ENCODE peak calls at places on chromosomes 12 and 14, in six cellular contexts. R, Q, X, K, W and E are unnamed samples.

GRCh38 chr12:89212339-89212771 is 139.9 kb downstream of the DUSP6 start:
- DNase-seq in R (no peak), Q (no peak), X (no peak), K (no peak), W (no peak), E (peak; percentile 31)

GRCh38 chr14:100017578-100017977 is 47.6 kb upstream of the EVL start:
- DNase-seq in R (peak; percentile 87), Q (no peak), X (no peak), K (no peak), W (no peak), E (no peak)

GRCh38 chr14:99136401-99136800 is 135.6 kb downstream of the BCL11B start:
- DNase-seq in R (no peak), Q (no peak), X (no peak), K (no peak), W (no peak), E (no peak)

GRCh38 chr12:38160318-38161122 is 156.1 kb upstream of the ALG10B start:
- DNase-seq in R (no peak), Q (no peak), X (no peak), K (no peak), W (no peak), E (no peak)

GRCh38 chr14:88002421-88002820 is 2.5 kb upstream of the GPR65 start:
- DNase-seq in R (no peak), Q (no peak), X (no peak), K (no peak), W (no peak), E (no peak)

GRCh38 chr14:25050494-25051170 is 685 bp upstream of the STXBP6 start:
- DNase-seq in R (peak; percentile 83), Q (no peak), X (no peak), K (no peak), W (peak; percentile 57), E (no peak)

GRCh38 chr12:42468341-42468821 is 121.2 kb downstream of the PRICKLE1 start:
- DNase-seq in R (peak; percentile 46), Q (no peak), X (no peak), K (no peak), W (no peak), E (peak; percentile 35)

GRCh38 chr14:88189840-88190191 is 133.3 kb downstream of the KCNK10 start:
- DNase-seq in R (no peak), Q (no peak), X (no peak), K (no peak), W (no peak), E (no peak)

GRCh38 chr12:119115296-119115905 is 63.3 kb upstream of the HSPB8 start:
- DNase-seq in R (peak; percentile 10), Q (peak; percentile 55), X (peak; percentile 5), K (peak; percentile 41), W (peak; percentile 76), E (no peak)

GRCh38 chr12:12926571-12927071 is 25.3 kb downstream of the GPRC5D start:
- DNase-seq in R (peak; percentile 33), Q (no peak), X (no peak), K (no peak), W (no peak), E (no peak)
- H3K4me3 ChIP-seq in R (no peak overlapping the region), Q (no peak overlapping the region), X (no peak overlapping the region), K (peak overlapping the region; percentile 41), W (no peak overlapping the region), E (peak overlapping the region; percentile 68)

GRCh38 chr12:113462880-113463745 is 8.6 kb downstream of the LHX5 start:
- DNase-seq in R (no peak), Q (no peak), X (no peak), K (no peak), W (peak; percentile 71), E (no peak)

GRCh38 chr12:113463746-113464743 is 7.6 kb downstream of the LHX5 start:
- DNase-seq in R (no peak), Q (no peak), X (no peak), K (no peak), W (peak; percentile 57), E (no peak)

GRCh38 chr12:113466770-113467153 is 4.9 kb downstream of the LHX5 start:
- DNase-seq in R (no peak), Q (no peak), X (no peak), K (no peak), W (no peak), E (no peak)

GRCh38 chr12:113465808-113466769 is 5.6 kb downstream of the LHX5 start:
- DNase-seq in R (no peak), Q (no peak), X (no peak), K (no peak), W (peak; percentile 67), E (no peak)

DNA sequence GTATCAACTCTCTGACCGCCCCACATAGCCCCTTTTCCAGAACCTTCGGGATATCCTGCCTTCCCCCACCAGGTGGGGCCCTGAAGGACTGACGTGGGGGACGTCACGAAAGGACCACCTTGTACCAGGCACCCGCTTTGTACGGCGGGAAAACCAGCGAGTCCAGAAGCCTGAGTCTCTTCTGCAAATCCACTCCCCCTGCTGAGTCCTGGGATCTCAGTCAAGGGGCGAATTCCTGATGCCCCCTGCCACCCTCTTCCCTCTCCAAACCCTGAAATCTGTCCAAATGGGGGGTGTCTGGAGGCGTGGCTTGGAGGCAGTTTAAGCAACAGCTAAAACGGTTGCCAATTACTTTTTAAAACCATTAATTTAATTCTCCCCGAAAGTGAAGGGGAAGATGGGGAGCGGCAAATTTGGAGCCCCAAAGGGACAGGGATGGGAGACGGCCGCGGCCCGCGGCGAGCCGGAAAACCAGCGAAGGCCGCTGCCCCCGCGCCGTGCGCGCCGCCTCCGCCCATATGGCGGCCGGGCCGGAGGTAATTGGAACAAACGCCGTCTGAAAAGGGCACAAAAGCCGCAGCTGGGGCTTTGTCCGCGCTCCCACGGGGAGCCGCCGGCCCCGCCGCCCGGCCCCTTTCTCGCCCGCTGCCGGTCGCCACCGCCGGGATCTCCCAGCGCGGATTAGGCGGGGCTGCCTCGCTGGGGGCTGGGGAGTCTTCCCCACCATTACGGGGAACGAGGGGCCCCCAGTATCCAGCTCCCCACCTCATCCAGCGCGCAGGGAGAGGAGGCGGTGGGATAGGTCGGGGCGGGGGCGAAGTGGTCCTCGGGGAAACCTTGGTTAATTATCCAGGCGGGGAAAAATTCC is 6.6 kb downstream of the LHX5 start:
- DNase-seq in R (no peak), Q (no peak), X (no peak), K (no peak), W (peak; percentile 96), E (no peak)
- H3K4me3 ChIP-seq in R (no peak overlapping the region), Q (peak overlapping the region; percentile 9), X (no peak overlapping the region), K (peak overlapping the region; percentile 32), W (peak overlapping the region; percentile 95), E (peak overlapping the region; percentile 53)

GRCh38 chr12:115451785-115452736 is 768.1 kb upstream of the TBX3 start:
- DNase-seq in R (no peak), Q (peak; percentile 61), X (no peak), K (peak; percentile 18), W (peak; percentile 93), E (peak; percentile 59)

GRCh38 chr12:115450710-115451109 is 766.7 kb upstream of the TBX3 start:
- DNase-seq in R (no peak), Q (no peak), X (no peak), K (no peak), W (no peak), E (no peak)

GRCh38 chr12:115452751-115453281 is 768.8 kb upstream of the TBX3 start:
- DNase-seq in R (no peak), Q (no peak), X (no peak), K (no peak), W (peak; percentile 34), E (no peak)

GRCh38 chr12:115450017-115450416 is 766.0 kb upstream of the TBX3 start:
- DNase-seq in R (no peak), Q (peak; percentile 42), X (no peak), K (no peak), W (no peak), E (no peak)

DNA sequence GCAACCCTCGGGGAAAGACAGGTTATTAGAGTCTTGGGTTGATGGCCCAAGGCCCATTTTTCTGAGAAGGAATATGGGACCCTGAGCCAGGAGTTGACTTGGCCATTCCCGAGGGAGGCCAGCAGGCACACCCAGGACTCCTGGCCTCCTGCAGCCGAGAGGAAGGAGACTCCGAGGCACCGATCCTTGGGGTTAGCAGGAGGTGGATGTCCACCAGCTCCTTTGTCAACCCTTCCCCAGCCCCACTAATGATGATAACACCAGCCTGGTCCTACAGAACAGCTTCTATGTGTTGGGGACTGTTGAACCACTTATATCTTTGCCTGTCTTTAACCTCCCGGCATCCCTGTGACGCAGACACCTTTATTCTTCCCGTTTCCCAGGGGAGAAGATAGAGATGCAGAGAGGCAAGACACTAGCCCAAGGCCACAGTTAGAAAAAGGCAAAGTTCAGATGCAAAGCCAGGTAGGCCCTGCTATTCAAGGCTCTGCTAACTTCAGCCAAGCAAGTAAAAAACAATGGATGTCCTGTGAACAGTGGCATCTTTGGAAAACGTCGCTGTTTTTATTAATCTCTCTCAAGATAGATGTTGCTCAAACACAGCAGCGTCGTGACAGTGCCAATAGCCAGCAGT is 767.3 kb upstream of the TBX3 start:
- DNase-seq in R (no peak), Q (no peak), X (no peak), K (no peak), W (no peak), E (no peak)
- H3K4me3 ChIP-seq in R (peak overlapping the region; percentile 58), Q (peak overlapping the region; percentile 39), X (no peak overlapping the region), K (peak overlapping the region; percentile 56), W (peak overlapping the region; percentile 50), E (peak overlapping the region; percentile 60)

DNA sequence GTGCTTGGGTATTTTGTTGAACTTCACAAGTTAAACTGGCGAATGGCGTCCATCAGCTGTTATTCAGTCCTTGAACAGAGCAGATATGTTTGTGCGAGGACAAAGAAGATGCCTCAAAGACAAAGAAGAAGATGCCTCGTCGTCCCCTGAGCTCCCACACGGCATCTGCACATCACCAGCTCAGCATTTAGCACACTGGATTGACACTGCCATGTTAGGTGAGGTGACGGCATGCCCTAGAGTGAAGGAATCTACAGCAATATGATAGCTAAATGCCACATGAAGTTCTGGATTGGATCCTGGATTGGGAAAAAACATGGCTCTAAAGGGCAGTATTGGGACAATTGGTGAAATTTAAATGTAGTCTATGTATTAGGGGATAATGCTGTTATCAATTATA is 15.4 kb downstream of the SAMD4A start:
- DNase-seq in R (no peak), Q (no peak), X (no peak), K (no peak), W (no peak), E (no peak)
- H3K4me3 ChIP-seq in R (no peak overlapping the region), Q (no peak overlapping the region), X (no peak overlapping the region), K (no peak overlapping the region), W (no peak overlapping the region), E (no peak overlapping the region)

GRCh38 chr12:55983229-55983849 is 9.5 kb downstream of the RAB5B start:
- DNase-seq in R (no peak), Q (no peak), X (no peak), K (no peak), W (no peak), E (no peak)
- H3K4me3 ChIP-seq in R (no peak overlapping the region), Q (no peak overlapping the region), X (no peak overlapping the region), K (no peak overlapping the region), W (no peak overlapping the region), E (no peak overlapping the region)